ENCODE peak calls at places on chromosomes 12 and 14, in four cellular contexts. One of them, this sample, is unnamed. For H3K4me1, the result is how much of the 10 kb centered on the place peaks cover.

GRCh38 chr14:104436741-104437701 is 142.5 kb upstream of the C14orf180 start:
- DNase-seq in hepatocyte: no peak
- DNase-seq in PC-3: no peak
- DNase-seq in PC-9: no peak
- DNase-seq in this sample: no peak

GRCh38 chr14:76151398-76152332 is at the start of gene GPATCH2L:
- DNase-seq in hepatocyte: peak
- DNase-seq in PC-3: peak
- DNase-seq in PC-9: peak
- DNase-seq in this sample: peak

GRCh38 chr12:69350777-69351176 is 2.6 kb downstream of the LYZ start:
- DNase-seq in hepatocyte: no peak
- DNase-seq in PC-3: no peak
- DNase-seq in PC-9: no peak
- DNase-seq in this sample: no peak

GRCh38 chr12:66636771-66637170 is 42.1 kb downstream of the GRIP1 start:
- DNase-seq in hepatocyte: peak
- DNase-seq in PC-3: no peak
- DNase-seq in PC-9: no peak
- DNase-seq in this sample: no peak

GRCh38 chr12:120466560-120467315 is 2.8 kb downstream of the SRSF9 start:
- DNase-seq in hepatocyte: peak
- DNase-seq in PC-3: peak
- DNase-seq in PC-9: no peak
- DNase-seq in this sample: peak

GRCh38 chr14:31457665-31458659 is 656 bp upstream of the DTD2 start:
- DNase-seq in hepatocyte: peak
- DNase-seq in PC-3: no peak
- DNase-seq in PC-9: no peak
- DNase-seq in this sample: no peak

GRCh38 chr12:111322336-111323250 is 46.3 kb downstream of the PHETA1 start:
- DNase-seq in hepatocyte: no peak
- DNase-seq in PC-3: no peak
- DNase-seq in PC-9: no peak
- DNase-seq in this sample: no peak

GRCh38 chr12:87150969-87151662 is 878.1 kb downstream of the C12orf50 start:
- DNase-seq in hepatocyte: peak
- DNase-seq in PC-3: peak
- DNase-seq in PC-9: peak
- DNase-seq in this sample: peak

GRCh38 chr12:119713551-119714031 is 45.7 kb downstream of the PRKAB1 start:
- DNase-seq in hepatocyte: no peak
- DNase-seq in PC-3: no peak
- DNase-seq in PC-9: no peak
- DNase-seq in this sample: no peak

GRCh38 chr12:75208851-75209781 is 523 bp downstream of the KCNC2 start:
- DNase-seq in hepatocyte: peak
- DNase-seq in PC-3: no peak
- DNase-seq in PC-9: no peak
- DNase-seq in this sample: peak

GRCh38 chr14:95313707-95314106 is 6.0 kb downstream of the CLMN start:
- DNase-seq in hepatocyte: peak
- DNase-seq in PC-3: peak
- DNase-seq in PC-9: peak
- DNase-seq in this sample: no peak

GRCh38 chr14:90758959-90759358 is 57.3 kb downstream of the TTC7B start:
- DNase-seq in hepatocyte: no peak
- DNase-seq in PC-3: no peak
- DNase-seq in PC-9: no peak
- DNase-seq in this sample: peak

GRCh38 chr12:121145221-121145620 is 12.5 kb downstream of the P2RX7 start:
- DNase-seq in hepatocyte: no peak
- DNase-seq in PC-3: no peak
- DNase-seq in PC-9: no peak
- DNase-seq in this sample: no peak

GRCh38 chr12:100995201-100995600 is 200.6 kb downstream of the ANO4 start:
- DNase-seq in hepatocyte: no peak
- DNase-seq in PC-3: peak
- DNase-seq in PC-9: no peak
- DNase-seq in this sample: peak

DNA sequence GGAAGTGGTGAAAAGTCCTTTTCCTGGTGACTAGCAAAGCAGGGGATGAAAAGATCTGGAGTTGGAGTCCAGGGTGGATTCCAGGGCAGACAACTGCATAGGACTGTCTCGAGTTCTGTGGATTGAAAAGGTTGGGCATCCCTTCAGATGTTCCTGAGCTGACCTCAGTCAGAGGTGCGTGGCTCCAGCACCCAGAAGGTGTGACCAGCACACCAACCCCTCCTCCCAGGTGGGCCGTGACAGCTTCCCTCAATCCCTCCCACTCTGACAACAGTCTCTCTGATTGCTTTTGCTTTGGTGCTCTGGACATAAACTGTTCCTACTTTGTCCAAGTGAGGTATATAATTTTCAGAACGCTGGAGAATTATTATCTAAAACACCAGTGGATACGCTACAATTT is 88.1 kb downstream of the DAD1 start:
- DNase-seq in hepatocyte: no peak
- DNase-seq in PC-3: no peak
- DNase-seq in PC-9: no peak
- DNase-seq in this sample: no peak
- H3K4me1 ChIP-seq in hepatocyte: under half
- H3K4me1 ChIP-seq in PC-3: under half
- H3K4me1 ChIP-seq in PC-9: under half
- H3K4me1 ChIP-seq in this sample: under half

GRCh38 chr14:49970474-49971147 is 77.7 kb downstream of the ARF6 start:
- DNase-seq in hepatocyte: peak
- DNase-seq in PC-3: no peak
- DNase-seq in PC-9: no peak
- DNase-seq in this sample: peak
- TF ChIP-seq EZH2 in hepatocyte: no peak
- TF ChIP-seq EZH2 in PC-3: no peak
- TF ChIP-seq EZH2 in PC-9: no peak
- TF ChIP-seq EZH2 in this sample: no peak

DNA sequence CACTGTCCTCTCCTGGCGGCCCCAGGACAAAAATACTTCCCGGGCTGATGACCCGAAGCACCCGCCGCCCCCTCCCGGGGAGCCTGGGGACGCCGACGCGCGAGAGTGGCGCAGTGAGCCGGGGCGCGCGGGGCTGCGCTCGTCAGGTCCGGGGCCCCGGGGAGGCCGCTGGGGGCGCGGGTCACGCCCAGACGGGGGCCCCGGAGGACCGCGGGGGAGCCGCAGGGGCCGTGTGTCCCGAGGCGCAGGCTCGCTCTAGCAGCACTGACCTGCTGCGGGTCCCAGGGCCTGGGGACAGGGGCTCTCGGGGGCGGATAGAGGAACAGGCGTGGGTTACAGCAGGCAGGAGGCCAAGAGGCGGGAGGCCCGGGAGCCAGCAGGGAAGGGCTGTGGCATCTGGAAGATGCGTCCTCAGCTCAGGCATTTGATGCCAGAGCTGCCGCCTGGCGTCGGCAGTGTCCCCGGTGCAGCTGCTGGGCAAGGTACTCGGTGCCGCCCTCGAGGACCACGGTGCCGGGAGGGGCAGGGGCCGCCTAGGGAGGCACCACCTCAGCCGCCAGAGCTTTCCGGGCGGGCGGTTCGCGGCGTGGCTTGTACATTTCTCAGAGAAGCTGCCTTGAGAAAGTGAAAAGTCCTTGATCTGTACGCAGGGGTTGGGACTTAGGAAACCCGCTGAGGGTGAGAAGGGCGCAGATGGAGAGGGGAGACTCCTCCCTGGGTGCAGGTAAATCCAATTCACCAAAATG is 1.2 kb downstream of the WNT5B start:
- DNase-seq in hepatocyte: peak
- DNase-seq in PC-3: peak
- DNase-seq in PC-9: no peak
- DNase-seq in this sample: peak
- TF ChIP-seq CTCF in hepatocyte: no peak
- TF ChIP-seq CTCF in PC-3: peak
- TF ChIP-seq CTCF in PC-9: no peak
- TF ChIP-seq CTCF in this sample: peak

DNA sequence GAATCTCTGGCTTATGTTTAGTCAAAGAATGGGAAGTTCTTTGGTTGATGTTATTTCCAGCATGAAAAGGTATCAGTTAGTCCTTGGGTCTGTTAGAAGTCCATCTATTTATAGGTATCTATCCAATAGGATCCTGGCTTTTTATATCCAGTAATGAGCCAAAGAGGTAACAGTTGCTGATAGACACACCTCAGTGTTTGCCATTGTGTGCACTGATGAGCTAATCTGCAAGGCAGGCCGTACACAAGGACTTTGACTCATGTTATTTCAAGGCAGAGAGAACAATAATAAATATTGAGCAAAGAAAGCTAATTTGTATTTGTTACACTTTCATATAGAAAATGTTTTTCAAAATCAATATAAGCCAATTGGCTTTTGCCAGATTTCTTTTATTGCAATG is 56.4 kb downstream of the GLT1D1 start:
- DNase-seq in hepatocyte: peak
- DNase-seq in PC-3: no peak
- DNase-seq in PC-9: no peak
- DNase-seq in this sample: no peak
- H3K4me1 ChIP-seq in hepatocyte: under half
- H3K4me1 ChIP-seq in PC-3: under half
- H3K4me1 ChIP-seq in PC-9: under half
- H3K4me1 ChIP-seq in this sample: under half

GRCh38 chr14:102872020-102872419 is 50.4 kb upstream of the AMN start:
- DNase-seq in hepatocyte: no peak
- DNase-seq in PC-3: no peak
- DNase-seq in PC-9: no peak
- DNase-seq in this sample: no peak
- TF ChIP-seq EZH2 in hepatocyte: no peak
- TF ChIP-seq EZH2 in PC-3: no peak
- TF ChIP-seq EZH2 in PC-9: no peak
- TF ChIP-seq EZH2 in this sample: no peak

GRCh38 chr12:96919510-96920210 is 12.6 kb downstream of the NEDD1 start:
- DNase-seq in hepatocyte: no peak
- DNase-seq in PC-3: no peak
- DNase-seq in PC-9: no peak
- DNase-seq in this sample: no peak
- TF ChIP-seq CTCF in hepatocyte: no peak
- TF ChIP-seq CTCF in PC-3: no peak
- TF ChIP-seq CTCF in PC-9: no peak
- TF ChIP-seq CTCF in this sample: no peak

GRCh38 chr12:6072302-6072752 is 52.1 kb downstream of the VWF start:
- DNase-seq in hepatocyte: no peak
- DNase-seq in PC-3: peak
- DNase-seq in PC-9: peak
- DNase-seq in this sample: no peak
- H3K4me1 ChIP-seq in hepatocyte: under half
- H3K4me1 ChIP-seq in PC-3: under half
- H3K4me1 ChIP-seq in PC-9: under half
- H3K4me1 ChIP-seq in this sample: under half